ENCODE peak calls at places on chromosomes 5 and 9, in four cellular contexts. Y is brain microvascular endothelial cell, A is H1, T is sigmoid colon. V is an unnamed sample.

GRCh38 chr9:4305586-4305985 is 5.7 kb upstream of the GLIS3 start:
- DNase-seq in Y (no peak), A (no peak), T (no peak), V (no peak)

GRCh38 chr5:163318707-163319106 is 118.7 kb upstream of the CCNG1 start:
- DNase-seq in Y (no peak), A (no peak), T (no peak), V (no peak)

GRCh38 chr5:179608131-179608581 is 15.3 kb downstream of the HNRNPH1 start:
- DNase-seq in T (peak; percentile 64), Y (no peak), A (no peak), V (no peak)

GRCh38 chr5:55226027-55226933 is 835 bp downstream of the MCIDAS start:
- DNase-seq in Y (no peak), T (no peak), A (peak; percentile 92), V (no peak)

GRCh38 chr5:143094087-143094511 is 309.4 kb downstream of the NR3C1 start:
- DNase-seq in A (peak; percentile 75), Y (no peak), T (no peak), V (peak; percentile 31)

GRCh38 chr5:95846554-95847260 is 24.2 kb upstream of the GLRX start:
- DNase-seq in Y (peak; percentile 70), A (peak; percentile 71), T (peak; percentile 85), V (no peak)

GRCh38 chr9:136784249-136784996 is 6.7 kb upstream of the TMEM141 start:
- DNase-seq in A (no peak), T (no peak), Y (no peak), V (no peak)

GRCh38 chr5:142109356-142110045 is 922 bp downstream of the NDFIP1 start:
- DNase-seq in A (no peak), T (no peak), Y (peak; percentile 15), V (no peak)

GRCh38 chr9:95626885-95627558 is 110.3 kb upstream of the PTCH1 start:
- DNase-seq in Y (no peak), T (peak; percentile 70), A (no peak), V (no peak)

GRCh38 chr5:174337276-174338203 is 292.0 kb downstream of the NSG2 start:
- DNase-seq in A (no peak), T (no peak), Y (no peak), V (no peak)

GRCh38 chr9:135278586-135278985 is 191.1 kb downstream of the OLFM1 start:
- DNase-seq in A (no peak), Y (no peak), T (no peak), V (no peak)

GRCh38 chr5:133514456-133514855 is 97.9 kb downstream of the FSTL4 start:
- DNase-seq in Y (no peak), A (no peak), T (no peak), V (no peak)

GRCh38 chr5:136909906-136910305 is 544.6 kb upstream of the TRPC7 start:
- DNase-seq in A (no peak), Y (no peak), T (no peak), V (peak; percentile 18)

GRCh38 chr5:52725065-52725746 is 62.5 kb upstream of the ITGA1 start:
- DNase-seq in Y (peak; percentile 86), A (no peak), T (no peak), V (no peak)

GRCh38 chr5:124736814-124737186 is 9.6 kb downstream of the ZNF608 start:
- DNase-seq in Y (no peak), T (no peak), A (no peak), V (no peak)

GRCh38 chr9:124205686-124206352 is 51.9 kb upstream of the NEK6 start:
- DNase-seq in A (no peak), T (no peak), Y (no peak), V (no peak)

GRCh38 chr5:24644757-24645156 is at the start of gene CDH10:
- DNase-seq in A (peak; percentile 81), T (no peak), Y (no peak), V (no peak)

GRCh38 chr5:103908327-103909099 is 345.9 kb upstream of the NUDT12 start:
- DNase-seq in Y (no peak), T (no peak), A (no peak), V (no peak)

GRCh38 chr5:37132646-37133045 is 116.5 kb downstream of the CPLANE1 start:
- DNase-seq in A (no peak), Y (no peak), T (no peak), V (no peak)

GRCh38 chr5:133499896-133500295 is 112.4 kb downstream of the FSTL4 start:
- DNase-seq in A (peak; percentile 11), Y (no peak), T (no peak), V (no peak)

GRCh38 chr9:16726023-16726422 is 144.4 kb downstream of the BNC2 start:
- DNase-seq in Y (peak; percentile 20), T (no peak), A (no peak), V (no peak)

GRCh38 chr9:12819436-12820185 is 44.8 kb downstream of the LURAP1L start:
- DNase-seq in T (no peak), A (peak; percentile 55), Y (no peak), V (no peak)

GRCh38 chr5:174328626-174329299 is 283.3 kb downstream of the NSG2 start:
- DNase-seq in A (no peak), Y (no peak), T (no peak), V (no peak)

GRCh38 chr9:108234811-108235210 is 621.0 kb downstream of the ACTL7B start:
- DNase-seq in A (no peak), Y (peak; percentile 26), T (no peak), V (no peak)

GRCh38 chr9:2928386-2928785 is 84.5 kb upstream of the PUM3 start:
- DNase-seq in T (no peak), A (no peak), Y (no peak), V (no peak)

GRCh38 chr9:77820293-77820954 is 172.3 kb upstream of the GNA14 start:
- DNase-seq in T (no peak), Y (peak; percentile 74), A (no peak), V (no peak)

GRCh38 chr5:140674211-140674610 is 835 bp upstream of the DND1 start:
- DNase-seq in T (no peak), Y (no peak), A (no peak), V (no peak)

GRCh38 chr5:17203329-17204132 is 13.9 kb upstream of the BASP1 start:
- DNase-seq in Y (peak; percentile 75), A (no peak), T (peak; percentile 64), V (no peak)
- TF ChIP-seq CTCF in Y (peak; percentile 73), A (peak; percentile 60), T (no peak), V (peak; percentile 62)

DNA sequence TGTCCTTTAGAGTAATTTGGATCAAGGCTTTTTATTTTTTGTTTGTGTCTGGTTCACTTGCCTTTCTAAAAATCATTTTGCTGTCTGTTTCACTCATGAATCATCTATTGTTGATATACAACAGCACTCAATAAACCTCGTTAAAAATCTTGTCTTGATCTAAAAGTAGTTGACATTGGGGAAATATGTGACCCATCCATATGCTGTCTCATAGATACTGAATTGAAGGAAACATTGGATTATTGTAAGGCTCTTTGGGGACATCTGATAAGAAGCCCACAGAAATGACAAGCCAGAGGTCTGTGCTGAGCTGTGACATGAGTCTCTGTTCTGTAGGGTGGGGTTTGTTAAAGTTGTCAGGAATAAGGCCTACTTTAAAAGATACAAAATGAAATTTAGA is 208.0 kb downstream of the PDZD2 start:
- DNase-seq in A (no peak), T (no peak), Y (no peak), V (no peak)
- H3K4me3 ChIP-seq in A (no peak overlapping the region), T (no peak overlapping the region), Y (no peak overlapping the region), V (no peak overlapping the region)

DNA sequence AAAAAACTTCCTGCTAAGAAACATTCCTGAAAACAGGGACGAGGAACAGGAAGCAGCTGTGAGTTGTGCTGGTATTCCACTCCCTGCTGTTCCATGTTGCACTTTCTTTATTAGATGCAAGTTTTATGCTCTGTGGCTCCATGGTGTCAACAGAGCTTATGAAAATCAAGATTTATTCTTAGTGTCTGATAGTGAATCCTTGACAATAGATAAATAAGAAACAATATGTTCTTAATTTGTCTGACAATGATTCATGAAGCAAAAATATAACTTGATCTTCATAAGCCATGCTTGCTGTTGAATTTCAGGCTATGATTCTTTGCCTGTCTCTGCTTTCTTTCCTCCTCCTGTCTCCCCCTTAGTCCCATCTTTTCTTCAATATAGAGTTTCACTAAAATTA is 119.6 kb downstream of the DROSHA start:
- DNase-seq in Y (no peak), T (no peak), A (no peak), V (no peak)
- H3K36me3 ChIP-seq in Y (peaks cover 11% of the 10 kb centered on the region), T (no peaks in the 10 kb centered on the region), A (peaks cover 25% of the 10 kb centered on the region), V (no peaks in the 10 kb centered on the region)

DNA sequence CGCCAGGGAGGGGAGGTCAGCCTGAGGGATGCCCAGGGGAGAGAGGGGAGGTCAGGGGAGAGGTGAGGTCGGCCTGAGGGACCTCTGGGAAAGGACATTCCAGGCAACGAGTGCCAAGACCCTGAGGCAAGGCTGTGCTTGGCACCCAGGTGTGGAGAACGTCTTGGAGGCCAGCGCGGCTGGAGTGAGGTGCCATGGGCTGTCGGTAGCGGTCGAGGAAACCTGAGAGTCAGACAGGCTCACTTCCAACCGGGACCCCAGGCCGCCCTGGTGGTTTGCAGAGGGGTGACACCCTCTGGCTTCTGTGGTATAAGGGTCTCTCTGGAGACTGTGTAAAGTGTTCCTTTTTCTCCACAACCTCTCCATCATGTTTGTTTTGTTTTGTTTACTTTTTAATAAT is 82.9 kb downstream of the CACNA1B start:
- DNase-seq in A (peak; percentile 70), T (no peak), Y (no peak), V (no peak)
- TF ChIP-seq CTCF in A (peak; percentile 49), T (no peak), Y (peak; percentile 16), V (peak; percentile 7)

GRCh38 chr5:72955768-72956323 is at the start of gene FCHO2:
- DNase-seq in A (peak; percentile 99), T (peak; percentile 99), Y (peak; percentile 95), V (peak; percentile 77)

GRCh38 chr5:72959257-72959656 is 3.4 kb downstream of the FCHO2 start:
- DNase-seq in A (no peak), T (no peak), Y (no peak), V (no peak)

GRCh38 chr5:72955143-72955767 is 586 bp upstream of the FCHO2 start:
- DNase-seq in A (no peak), Y (no peak), T (peak; percentile 91), V (no peak)

GRCh38 chr5:72956324-72957140 is 691 bp downstream of the FCHO2 start:
- DNase-seq in A (peak; percentile 67), T (peak; percentile 78), Y (peak; percentile 39), V (no peak)

DNA sequence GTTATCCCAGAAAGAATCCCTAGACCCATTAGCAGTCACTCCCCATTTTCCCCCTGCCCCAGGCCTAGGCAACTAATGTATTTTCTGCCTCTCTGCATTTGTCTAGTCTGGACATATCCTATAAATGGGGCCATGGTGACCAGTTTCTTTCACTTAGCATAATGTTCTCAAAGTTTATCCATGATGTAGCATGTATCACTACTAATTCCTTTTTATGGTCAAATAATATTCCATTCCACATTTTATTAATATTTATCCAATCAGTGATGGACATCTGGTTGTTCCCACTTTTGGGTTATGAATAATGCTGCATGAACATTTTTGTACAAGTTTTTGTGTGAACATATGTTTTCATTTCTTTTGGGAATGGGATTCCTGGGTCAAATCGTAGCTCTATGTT is 1.5 kb downstream of the FCHO2 start:
- DNase-seq in T (no peak), A (no peak), Y (no peak), V (no peak)
- H3K4me3 ChIP-seq in T (peak overlapping the region; percentile 84), A (no peak overlapping the region), Y (peak overlapping the region; percentile 71), V (peak overlapping the region; percentile 68)

DNA sequence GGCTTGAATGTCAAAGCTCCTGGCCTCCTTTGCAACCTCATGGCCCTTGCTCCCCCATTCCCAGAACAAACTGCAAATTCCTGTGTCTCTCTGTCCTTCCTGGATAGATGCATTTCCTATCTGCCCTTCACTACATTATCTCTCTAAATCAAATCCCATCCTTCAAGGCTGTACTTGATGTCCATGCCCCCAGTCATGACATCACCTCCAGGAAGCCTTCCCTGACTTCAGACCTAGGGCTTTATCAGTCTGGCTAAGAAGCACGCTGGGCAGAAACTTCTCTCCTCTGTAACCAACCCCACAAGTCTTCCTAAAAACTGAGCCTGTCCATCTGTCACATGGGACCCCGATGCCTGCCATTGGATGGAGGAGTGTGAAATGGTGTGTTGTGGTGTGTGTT is 25.7 kb upstream of the TNIP1 start:
- DNase-seq in A (no peak), Y (no peak), T (no peak), V (no peak)
- H3K36me3 ChIP-seq in A (peaks cover 7% of the 10 kb centered on the region), Y (peaks cover 97% of the 10 kb centered on the region), T (peaks cover 55% of the 10 kb centered on the region), V (peaks cover 5% of the 10 kb centered on the region)

GRCh38 chr9:20624201-20625002 is 2.1 kb upstream of the MLLT3 start:
- DNase-seq in Y (peak; percentile 57), A (no peak), T (peak; percentile 74), V (peak; percentile 37)
- TF ChIP-seq CTCF in Y (peak; percentile 84), A (peak; percentile 70), T (peak; percentile 74), V (peak; percentile 67)